ENCODE peak calls at places on chromosomes 3 and 15, in eight cellular contexts. One of them, this sample, is unnamed.

GRCh38 chr15:57217716-57218598 is 158.3 kb upstream of the CGNL1 start:
- DNase-seq in body of pancreas: no peak
- DNase-seq in cardiac muscle cell: no peak
- DNase-seq in upper lobe of right lung: no peak
- DNase-seq in astrocyte: peak; percentile 67
- DNase-seq in spleen: no peak
- DNase-seq in Panc1: no peak
- DNase-seq in tibial nerve: no peak
- DNase-seq in this sample: no peak

GRCh38 chr3:193157051-193157450 is 84.0 kb upstream of the PLAAT1 start:
- DNase-seq in body of pancreas: no peak
- DNase-seq in cardiac muscle cell: no peak
- DNase-seq in upper lobe of right lung: no peak
- DNase-seq in astrocyte: no peak
- DNase-seq in spleen: no peak
- DNase-seq in Panc1: no peak
- DNase-seq in tibial nerve: no peak
- DNase-seq in this sample: no peak

GRCh38 chr3:164752814-164753213 is 325.5 kb downstream of the SI start:
- DNase-seq in body of pancreas: no peak
- DNase-seq in cardiac muscle cell: peak; percentile 7
- DNase-seq in upper lobe of right lung: no peak
- DNase-seq in astrocyte: no peak
- DNase-seq in spleen: no peak
- DNase-seq in Panc1: no peak
- DNase-seq in tibial nerve: no peak
- DNase-seq in this sample: no peak

GRCh38 chr3:168336276-168336675 is 240.6 kb upstream of the GOLIM4 start:
- DNase-seq in body of pancreas: no peak
- DNase-seq in cardiac muscle cell: peak; percentile 50
- DNase-seq in upper lobe of right lung: no peak
- DNase-seq in astrocyte: peak; percentile 41
- DNase-seq in spleen: no peak
- DNase-seq in Panc1: no peak
- DNase-seq in tibial nerve: no peak
- DNase-seq in this sample: no peak

GRCh38 chr3:13019243-13019701 is 54.0 kb downstream of the IQSEC1 start:
- DNase-seq in body of pancreas: no peak
- DNase-seq in cardiac muscle cell: peak; percentile 76
- DNase-seq in upper lobe of right lung: no peak
- DNase-seq in astrocyte: peak; percentile 81
- DNase-seq in spleen: peak; percentile 83
- DNase-seq in Panc1: no peak
- DNase-seq in tibial nerve: no peak
- DNase-seq in this sample: no peak

GRCh38 chr3:39870706-39871105 is 61.3 kb downstream of the MYRIP start:
- DNase-seq in body of pancreas: no peak
- DNase-seq in cardiac muscle cell: no peak
- DNase-seq in upper lobe of right lung: no peak
- DNase-seq in astrocyte: no peak
- DNase-seq in spleen: no peak
- DNase-seq in Panc1: no peak
- DNase-seq in tibial nerve: no peak
- DNase-seq in this sample: no peak

GRCh38 chr3:128133273-128133883 is 9.8 kb upstream of the RUVBL1 start:
- DNase-seq in body of pancreas: peak; percentile 25
- DNase-seq in cardiac muscle cell: no peak
- DNase-seq in upper lobe of right lung: no peak
- DNase-seq in astrocyte: peak; percentile 34
- DNase-seq in spleen: no peak
- DNase-seq in Panc1: peak; percentile 52
- DNase-seq in tibial nerve: no peak
- DNase-seq in this sample: peak; percentile 40

GRCh38 chr3:126558336-126559071 is at the start of gene C3orf22:
- DNase-seq in body of pancreas: no peak
- DNase-seq in cardiac muscle cell: no peak
- DNase-seq in upper lobe of right lung: peak; percentile 41
- DNase-seq in astrocyte: no peak
- DNase-seq in spleen: peak; percentile 61
- DNase-seq in Panc1: no peak
- DNase-seq in tibial nerve: no peak
- DNase-seq in this sample: no peak

GRCh38 chr15:101293122-101293521 is 1.9 kb downstream of the SNRPA1 start:
- DNase-seq in body of pancreas: no peak
- DNase-seq in cardiac muscle cell: no peak
- DNase-seq in upper lobe of right lung: no peak
- DNase-seq in astrocyte: no peak
- DNase-seq in spleen: no peak
- DNase-seq in Panc1: no peak
- DNase-seq in tibial nerve: no peak
- DNase-seq in this sample: no peak

GRCh38 chr3:139388077-139388476 is 1.4 kb downstream of the COPB2 start:
- DNase-seq in body of pancreas: no peak
- DNase-seq in cardiac muscle cell: no peak
- DNase-seq in upper lobe of right lung: no peak
- DNase-seq in astrocyte: no peak
- DNase-seq in spleen: no peak
- DNase-seq in Panc1: no peak
- DNase-seq in tibial nerve: no peak
- DNase-seq in this sample: no peak
- H3K4me3 ChIP-seq in body of pancreas: peak overlapping the region; percentile 87
- H3K4me3 ChIP-seq in cardiac muscle cell: peak overlapping the region; percentile 65
- H3K4me3 ChIP-seq in upper lobe of right lung: peak overlapping the region; percentile 91
- H3K4me3 ChIP-seq in astrocyte: peak overlapping the region; percentile 100
- H3K4me3 ChIP-seq in spleen: peak overlapping the region; percentile 87
- H3K4me3 ChIP-seq in Panc1: peak overlapping the region; percentile 98
- H3K4me3 ChIP-seq in tibial nerve: peak overlapping the region; percentile 73
- H3K4me3 ChIP-seq in this sample: no peak overlapping the region

GRCh38 chr15:49024840-49025239 is 21.4 kb downstream of the SECISBP2L start:
- DNase-seq in body of pancreas: no peak
- DNase-seq in cardiac muscle cell: no peak
- DNase-seq in upper lobe of right lung: no peak
- DNase-seq in astrocyte: no peak
- DNase-seq in spleen: no peak
- DNase-seq in Panc1: no peak
- DNase-seq in tibial nerve: no peak
- DNase-seq in this sample: no peak

GRCh38 chr15:49026700-49027099 is 19.5 kb downstream of the SECISBP2L start:
- DNase-seq in body of pancreas: no peak
- DNase-seq in cardiac muscle cell: no peak
- DNase-seq in upper lobe of right lung: no peak
- DNase-seq in astrocyte: no peak
- DNase-seq in spleen: no peak
- DNase-seq in Panc1: no peak
- DNase-seq in tibial nerve: no peak
- DNase-seq in this sample: no peak

GRCh38 chr15:49023354-49023753 is 22.9 kb downstream of the SECISBP2L start:
- DNase-seq in body of pancreas: no peak
- DNase-seq in cardiac muscle cell: no peak
- DNase-seq in upper lobe of right lung: no peak
- DNase-seq in astrocyte: no peak
- DNase-seq in spleen: no peak
- DNase-seq in Panc1: no peak
- DNase-seq in tibial nerve: no peak
- DNase-seq in this sample: no peak
- H3K27ac ChIP-seq in body of pancreas: no peak overlapping the region
- H3K27ac ChIP-seq in cardiac muscle cell: no peak overlapping the region
- H3K27ac ChIP-seq in upper lobe of right lung: no peak overlapping the region
- H3K27ac ChIP-seq in astrocyte: no peak overlapping the region
- H3K27ac ChIP-seq in spleen: no peak overlapping the region
- H3K27ac ChIP-seq in Panc1: no peak overlapping the region
- H3K27ac ChIP-seq in tibial nerve: no peak overlapping the region
- H3K27ac ChIP-seq in this sample: no peak overlapping the region

GRCh38 chr3:149763565-149763964 is 11.3 kb upstream of the COMMD2 start:
- DNase-seq in body of pancreas: no peak
- DNase-seq in cardiac muscle cell: no peak
- DNase-seq in upper lobe of right lung: no peak
- DNase-seq in astrocyte: no peak
- DNase-seq in spleen: no peak
- DNase-seq in Panc1: no peak
- DNase-seq in tibial nerve: no peak
- DNase-seq in this sample: no peak
- H3K27me3 ChIP-seq in body of pancreas: no peaks in the 10 kb centered on the region
- H3K27me3 ChIP-seq in cardiac muscle cell: peaks cover 36% of the 10 kb centered on the region
- H3K27me3 ChIP-seq in upper lobe of right lung: no peaks in the 10 kb centered on the region
- H3K27me3 ChIP-seq in astrocyte: peaks cover 25% of the 10 kb centered on the region
- H3K27me3 ChIP-seq in spleen: peaks cover 10% of the 10 kb centered on the region
- H3K27me3 ChIP-seq in Panc1: peaks cover 3% of the 10 kb centered on the region
- H3K27me3 ChIP-seq in tibial nerve: no peaks in the 10 kb centered on the region
- H3K27me3 ChIP-seq in this sample: peaks cover 14% of the 10 kb centered on the region

GRCh38 chr15:31365032-31365654 is 38.5 kb downstream of the KLF13 start:
- DNase-seq in body of pancreas: no peak
- DNase-seq in cardiac muscle cell: no peak
- DNase-seq in upper lobe of right lung: no peak
- DNase-seq in astrocyte: no peak
- DNase-seq in spleen: peak; percentile 74
- DNase-seq in Panc1: no peak
- DNase-seq in tibial nerve: no peak
- DNase-seq in this sample: no peak

GRCh38 chr15:31367730-31368344 is 41.2 kb downstream of the KLF13 start:
- DNase-seq in body of pancreas: no peak
- DNase-seq in cardiac muscle cell: no peak
- DNase-seq in upper lobe of right lung: no peak
- DNase-seq in astrocyte: no peak
- DNase-seq in spleen: peak; percentile 86
- DNase-seq in Panc1: no peak
- DNase-seq in tibial nerve: no peak
- DNase-seq in this sample: no peak

GRCh38 chr15:31365655-31366127 is 39.1 kb downstream of the KLF13 start:
- DNase-seq in body of pancreas: peak; percentile 98
- DNase-seq in cardiac muscle cell: peak; percentile 85
- DNase-seq in upper lobe of right lung: peak; percentile 97
- DNase-seq in astrocyte: peak; percentile 38
- DNase-seq in spleen: peak; percentile 98
- DNase-seq in Panc1: no peak
- DNase-seq in tibial nerve: peak; percentile 95
- DNase-seq in this sample: peak; percentile 79

GRCh38 chr15:31366169-31366734 is 39.6 kb downstream of the KLF13 start:
- DNase-seq in body of pancreas: peak; percentile 65
- DNase-seq in cardiac muscle cell: no peak
- DNase-seq in upper lobe of right lung: peak; percentile 81
- DNase-seq in astrocyte: no peak
- DNase-seq in spleen: peak; percentile 87
- DNase-seq in Panc1: no peak
- DNase-seq in tibial nerve: peak; percentile 37
- DNase-seq in this sample: no peak

GRCh38 chr15:31367021-31367729 is 40.5 kb downstream of the KLF13 start:
- DNase-seq in body of pancreas: no peak
- DNase-seq in cardiac muscle cell: no peak
- DNase-seq in upper lobe of right lung: no peak
- DNase-seq in astrocyte: no peak
- DNase-seq in spleen: peak; percentile 80
- DNase-seq in Panc1: no peak
- DNase-seq in tibial nerve: no peak
- DNase-seq in this sample: no peak
- H3K4me3 ChIP-seq in body of pancreas: no peak overlapping the region
- H3K4me3 ChIP-seq in cardiac muscle cell: no peak overlapping the region
- H3K4me3 ChIP-seq in upper lobe of right lung: peak overlapping the region; percentile 41
- H3K4me3 ChIP-seq in astrocyte: no peak overlapping the region
- H3K4me3 ChIP-seq in spleen: no peak overlapping the region
- H3K4me3 ChIP-seq in Panc1: no peak overlapping the region
- H3K4me3 ChIP-seq in tibial nerve: peak overlapping the region; percentile 38
- H3K4me3 ChIP-seq in this sample: no peak overlapping the region

GRCh38 chr3:107356706-107357105 is 20.5 kb upstream of the CCDC54 start:
- DNase-seq in body of pancreas: no peak
- DNase-seq in cardiac muscle cell: no peak
- DNase-seq in upper lobe of right lung: no peak
- DNase-seq in astrocyte: no peak
- DNase-seq in spleen: no peak
- DNase-seq in Panc1: no peak
- DNase-seq in tibial nerve: no peak
- DNase-seq in this sample: no peak
- H3K27ac ChIP-seq in body of pancreas: no peak overlapping the region
- H3K27ac ChIP-seq in cardiac muscle cell: no peak overlapping the region
- H3K27ac ChIP-seq in upper lobe of right lung: no peak overlapping the region
- H3K27ac ChIP-seq in astrocyte: no peak overlapping the region
- H3K27ac ChIP-seq in spleen: no peak overlapping the region
- H3K27ac ChIP-seq in Panc1: no peak overlapping the region
- H3K27ac ChIP-seq in tibial nerve: no peak overlapping the region
- H3K27ac ChIP-seq in this sample: no peak overlapping the region

GRCh38 chr3:25830373-25831305 is 40.7 kb downstream of the OXSM start:
- DNase-seq in body of pancreas: no peak
- DNase-seq in cardiac muscle cell: no peak
- DNase-seq in upper lobe of right lung: no peak
- DNase-seq in astrocyte: no peak
- DNase-seq in spleen: no peak
- DNase-seq in Panc1: no peak
- DNase-seq in tibial nerve: no peak
- DNase-seq in this sample: no peak

GRCh38 chr3:25821746-25822573 is 32.1 kb downstream of the OXSM start:
- DNase-seq in body of pancreas: no peak
- DNase-seq in cardiac muscle cell: no peak
- DNase-seq in upper lobe of right lung: no peak
- DNase-seq in astrocyte: no peak
- DNase-seq in spleen: no peak
- DNase-seq in Panc1: no peak
- DNase-seq in tibial nerve: no peak
- DNase-seq in this sample: no peak

GRCh38 chr3:25823314-25823713 is 33.4 kb downstream of the OXSM start:
- DNase-seq in body of pancreas: no peak
- DNase-seq in cardiac muscle cell: no peak
- DNase-seq in upper lobe of right lung: no peak
- DNase-seq in astrocyte: no peak
- DNase-seq in spleen: no peak
- DNase-seq in Panc1: no peak
- DNase-seq in tibial nerve: no peak
- DNase-seq in this sample: no peak

GRCh38 chr3:25831578-25831977 is 41.7 kb downstream of the OXSM start:
- DNase-seq in body of pancreas: no peak
- DNase-seq in cardiac muscle cell: peak; percentile 41
- DNase-seq in upper lobe of right lung: no peak
- DNase-seq in astrocyte: peak; percentile 9
- DNase-seq in spleen: no peak
- DNase-seq in Panc1: no peak
- DNase-seq in tibial nerve: no peak
- DNase-seq in this sample: no peak

DNA sequence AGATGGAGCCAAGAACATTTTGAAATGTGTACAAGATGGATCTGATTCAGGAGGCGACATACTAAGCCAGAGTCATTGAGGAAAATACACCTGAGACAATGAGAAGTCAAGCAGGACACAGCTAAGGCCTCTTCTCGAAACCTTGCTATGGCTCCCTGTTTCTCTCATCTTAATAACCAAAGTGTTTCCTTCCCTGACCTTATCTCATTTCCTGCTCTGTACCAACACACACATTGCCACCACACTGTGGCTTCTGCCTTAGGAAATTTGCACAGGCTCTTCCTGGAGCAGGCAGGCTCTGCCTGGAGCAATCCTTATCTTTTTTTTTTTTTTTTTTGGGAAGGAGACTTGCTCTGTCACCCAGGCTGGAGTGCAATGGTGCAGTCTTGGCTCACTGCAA is 36.6 kb downstream of the OXSM start:
- DNase-seq in body of pancreas: no peak
- DNase-seq in cardiac muscle cell: no peak
- DNase-seq in upper lobe of right lung: no peak
- DNase-seq in astrocyte: no peak
- DNase-seq in spleen: no peak
- DNase-seq in Panc1: no peak
- DNase-seq in tibial nerve: no peak
- DNase-seq in this sample: no peak
- H3K27me3 ChIP-seq in body of pancreas: no peaks in the 10 kb centered on the region
- H3K27me3 ChIP-seq in cardiac muscle cell: no peaks in the 10 kb centered on the region
- H3K27me3 ChIP-seq in upper lobe of right lung: no peaks in the 10 kb centered on the region
- H3K27me3 ChIP-seq in astrocyte: peaks cover 2% of the 10 kb centered on the region
- H3K27me3 ChIP-seq in spleen: no peaks in the 10 kb centered on the region
- H3K27me3 ChIP-seq in Panc1: no peaks in the 10 kb centered on the region
- H3K27me3 ChIP-seq in tibial nerve: no peaks in the 10 kb centered on the region
- H3K27me3 ChIP-seq in this sample: no peaks in the 10 kb centered on the region

This sample was measured in CD4-positive, alpha-beta memory T cell.